ENCODE peak calls at places on chromosomes 13 and 19, in ten cellular contexts. F is kidney epithelial cell, J is AG10803, W is WERI-Rb-1, V is endodermal cell, I is neural crest cell, Z is lung, U is cardiac muscle cell, K is Peyer's patch, E is osteoblast. B is an unnamed sample.

GRCh38 chr13:28653111-28653510 is 5.8 kb upstream of the POMP start:
- DNase-seq in V (no peak), U (no peak), W (no peak), Z (no peak), E (no peak), J (peak), I (no peak), K (no peak), F (no peak), B (no peak)

GRCh38 chr19:49104229-49104864 is 9.8 kb upstream of the LIN7B start:
- DNase-seq in V (no peak), U (no peak), I (no peak), J (no peak), F (no peak), K (no peak), W (peak), Z (no peak), E (peak), B (no peak)

GRCh38 chr19:43639507-43640423 is at the start of gene CADM4:
- DNase-seq in K (peak), Z (no peak), V (peak), F (no peak), U (no peak), I (no peak), E (peak), J (no peak), W (peak), B (peak)

GRCh38 chr13:50162567-50162966 is 147.3 kb downstream of the KCNRG start:
- DNase-seq in W (no peak), U (no peak), K (no peak), E (no peak), I (no peak), Z (no peak), J (no peak), V (no peak), F (no peak), B (no peak)

GRCh38 chr13:67643656-67644055 is 413.5 kb upstream of the PCDH9 start:
- DNase-seq in K (no peak), J (no peak), I (no peak), Z (no peak), F (no peak), V (peak), W (no peak), U (no peak), E (no peak), B (no peak)

GRCh38 chr19:42422576-42423461 is 4.4 kb downstream of the LIPE start:
- DNase-seq in J (no peak), Z (no peak), W (no peak), V (peak), U (no peak), E (peak), F (no peak), I (peak), K (no peak), B (peak)

GRCh38 chr19:41249707-41250423 is 14.3 kb upstream of the HNRNPUL1 start:
- DNase-seq in F (no peak), U (no peak), J (no peak), W (peak), K (no peak), V (peak), E (no peak), I (no peak), Z (no peak), B (no peak)

GRCh38 chr13:80047406-80047805 is 293.5 kb downstream of the SPRY2 start:
- DNase-seq in Z (no peak), J (peak), K (no peak), I (no peak), W (no peak), V (no peak), E (no peak), F (peak), U (peak), B (no peak)

GRCh38 chr19:30123611-30124010 is 181.6 kb downstream of the URI1 start:
- DNase-seq in K (no peak), U (no peak), Z (no peak), J (no peak), I (no peak), W (no peak), E (no peak), V (no peak), F (no peak), B (no peak)

GRCh38 chr13:33644607-33645543 is 173.1 kb upstream of the RFC3 start:
- DNase-seq in J (peak), V (no peak), I (no peak), U (peak), E (no peak), W (no peak), F (no peak), Z (no peak), K (no peak), B (peak)

GRCh38 chr19:53792721-53793433 is 31.2 kb downstream of the NLRP12 start:
- DNase-seq in I (peak), E (peak), K (peak), W (peak), F (peak), V (peak), J (peak), U (peak), Z (peak), B (peak)

GRCh38 chr13:33006646-33007045 is 9.6 kb upstream of the KL start:
- DNase-seq in V (no peak), Z (no peak), K (no peak), F (no peak), E (no peak), J (no peak), I (no peak), W (no peak), U (no peak), B (no peak)

GRCh38 chr13:86554066-86554465 is 754.8 kb upstream of the SLITRK6 start:
- DNase-seq in J (no peak), W (no peak), K (no peak), I (no peak), E (no peak), F (no peak), Z (no peak), V (no peak), U (no peak), B (no peak)

GRCh38 chr19:41531438-41532311 is 44.3 kb upstream of the CEACAM21 start:
- DNase-seq in E (peak), V (no peak), I (no peak), W (no peak), J (peak), K (peak), U (peak), Z (peak), F (no peak), B (peak)

GRCh38 chr13:28584873-28585317 is 74.0 kb upstream of the POMP start:
- DNase-seq in W (no peak), J (peak), K (no peak), U (peak), E (no peak), F (peak), Z (no peak), I (no peak), V (no peak), B (no peak)

GRCh38 chr13:22176968-22177545 is 506.2 kb downstream of the FGF9 start:
- DNase-seq in V (no peak), J (no peak), E (no peak), F (no peak), Z (no peak), K (no peak), I (no peak), W (no peak), U (no peak), B (no peak)

GRCh38 chr19:42154471-42155323 is 22.5 kb upstream of the POU2F2 start:
- DNase-seq in K (peak), E (peak), Z (no peak), F (no peak), I (no peak), J (no peak), W (no peak), V (no peak), U (no peak), B (peak)

GRCh38 chr19:53864308-53864836 is 3.3 kb upstream of the MYADM start:
- DNase-seq in W (no peak), Z (no peak), U (no peak), F (no peak), J (no peak), K (no peak), E (peak), V (no peak), I (no peak), B (no peak)

GRCh38 chr13:46168341-46168740 is 13.6 kb downstream of the LCP1 start:
- DNase-seq in F (peak), E (no peak), U (peak), W (no peak), I (no peak), J (no peak), V (no peak), Z (no peak), K (peak), B (peak)

GRCh38 chr19:54937926-54938325 is 9.4 kb downstream of the NLRP7 start:
- DNase-seq in E (peak), K (peak), J (no peak), U (no peak), I (no peak), W (no peak), F (no peak), Z (no peak), V (no peak), B (peak)

GRCh38 chr13:47484564-47484963 is 516.5 kb downstream of the SUCLA2 start:
- DNase-seq in W (no peak), Z (no peak), K (no peak), V (no peak), F (no peak), E (no peak), U (peak), J (peak), I (no peak), B (no peak)

GRCh38 chr13:49635599-49636433 is 7.5 kb downstream of the ARL11 start:
- DNase-seq in K (no peak), F (no peak), W (no peak), J (peak), U (peak), I (no peak), Z (no peak), E (no peak), V (peak), B (peak)

GRCh38 chr19:5990289-5990797 is 12.4 kb upstream of the RANBP3 start:
- DNase-seq in K (no peak), W (no peak), I (peak), F (no peak), E (peak), V (peak), U (no peak), J (no peak), Z (no peak), B (no peak)

GRCh38 chr13:87884874-87885273 is 213.7 kb downstream of the SLITRK5 start:
- DNase-seq in W (no peak), I (no peak), E (no peak), V (peak), Z (no peak), J (no peak), F (peak), K (no peak), U (peak), B (no peak)

GRCh38 chr19:47697863-47698609 is 15.2 kb upstream of the EHD2 start:
- DNase-seq in W (peak), E (peak), K (peak), Z (peak), U (peak), J (peak), I (peak), F (peak), V (peak), B (peak)

GRCh38 chr19:52138614-52139290 is 986 bp downstream of the ZNF616 start:
- DNase-seq in J (no peak), W (peak), I (peak), U (peak), V (peak), E (no peak), Z (no peak), K (no peak), F (no peak), B (peak)

GRCh38 chr13:100564444-100565223 is 24.0 kb downstream of the GGACT start:
- DNase-seq in E (no peak), W (no peak), Z (no peak), F (no peak), K (no peak), I (no peak), V (no peak), J (no peak), U (no peak), B (no peak)

GRCh38 chr13:76637651-76638111 is 248.5 kb downstream of the KCTD12 start:
- DNase-seq in Z (no peak), K (no peak), W (no peak), U (peak), J (peak), F (peak), V (no peak), E (no peak), I (no peak), B (no peak)

GRCh38 chr13:23636360-23636759 is 66.1 kb downstream of the TNFRSF19 start:
- DNase-seq in K (no peak), J (no peak), E (no peak), U (no peak), V (no peak), W (no peak), Z (no peak), I (no peak), F (no peak), B (no peak)

DNA sequence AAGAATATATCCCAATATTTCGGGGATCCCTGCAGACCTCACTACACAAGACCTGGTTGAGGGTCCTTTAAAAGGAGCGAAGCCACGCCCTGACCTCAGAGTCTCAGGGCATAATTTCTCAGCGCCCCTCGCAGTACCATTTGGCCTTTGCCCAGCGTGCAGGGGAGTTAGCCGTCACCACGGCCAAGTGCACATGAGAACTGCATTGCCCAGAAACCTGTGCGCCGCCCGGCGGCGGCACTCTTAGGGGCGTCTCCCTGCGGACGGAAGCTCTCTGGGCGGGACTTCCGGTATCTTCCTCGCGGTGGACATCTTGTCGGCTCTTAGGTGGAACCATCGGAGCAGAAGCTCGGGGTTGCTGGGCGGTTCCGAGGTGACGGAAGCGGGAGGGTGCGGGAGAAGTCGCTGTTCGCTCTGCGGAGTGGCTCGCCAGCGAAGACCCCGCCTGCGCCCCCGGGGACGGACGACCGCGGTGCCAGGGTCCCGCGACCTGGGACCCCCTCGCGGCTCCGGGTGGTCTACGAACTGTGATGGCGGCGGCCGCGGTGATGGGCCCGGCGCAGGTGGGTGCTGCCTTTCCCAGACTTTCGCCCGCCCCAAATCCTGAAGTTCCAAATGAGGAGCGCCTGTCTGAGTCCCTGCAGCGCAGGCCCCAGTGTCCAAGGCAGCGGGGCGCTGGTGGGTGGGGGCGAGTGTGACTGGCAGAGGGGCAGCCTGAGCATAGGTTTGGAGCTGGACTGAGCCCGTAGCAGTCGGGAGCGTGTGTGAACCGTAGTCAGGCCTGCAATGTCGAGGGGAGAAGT is at the start of gene ZNF134:
- DNase-seq in E (peak), Z (peak), W (peak), K (peak), F (peak), J (peak), V (peak), U (peak), I (peak), B (peak)
- TF ChIP-seq CTCF in E (no peak), Z (no peak), W (no peak), K (no peak), F (peak), J (peak), V (peak), U (peak), I (no peak), B (no peak)

GRCh38 chr13:51781246-51782022 is 22.5 kb downstream of the DHRS12 start:
- DNase-seq in F (no peak), K (no peak), I (no peak), V (peak), U (peak), W (no peak), J (no peak), E (peak), Z (no peak), B (peak)
- TF ChIP-seq CTCF in F (peak), K (no peak), I (peak), V (peak), U (peak), W (peak), J (peak), E (peak), Z (peak), B (peak)

GRCh38 chr19:38792250-38793111 is 3.5 kb downstream of the LGALS7B start:
- DNase-seq in E (peak), W (no peak), I (no peak), F (no peak), J (no peak), Z (peak), V (peak), U (peak), K (peak), B (peak)
- TF ChIP-seq CTCF in E (no peak), W (no peak), I (peak), F (peak), J (peak), Z (peak), V (peak), U (peak), K (peak), B (peak)

GRCh38 chr13:106306748-106307277 is 228.6 kb downstream of the EFNB2 start:
- DNase-seq in W (peak), V (no peak), E (no peak), U (no peak), J (no peak), Z (no peak), F (no peak), I (no peak), K (no peak), B (no peak)
- TF ChIP-seq CTCF in W (no peak), V (no peak), E (no peak), U (no peak), J (no peak), Z (no peak), F (no peak), I (no peak), K (no peak), B (no peak)

GRCh38 chr19:1221141-1221903 is 15.7 kb downstream of the STK11 start:
- DNase-seq in J (peak), E (peak), V (peak), Z (no peak), F (no peak), I (peak), U (peak), W (peak), K (peak), B (no peak)
- TF ChIP-seq CTCF in J (peak), E (peak), V (peak), Z (peak), F (peak), I (peak), U (peak), W (peak), K (no peak), B (no peak)

GRCh38 chr19:35306473-35307246 is 14.7 kb downstream of the MAG start:
- DNase-seq in W (peak), F (no peak), K (no peak), J (no peak), I (no peak), Z (no peak), V (peak), E (peak), U (no peak), B (peak)
- TF ChIP-seq CTCF in W (peak), F (peak), K (no peak), J (no peak), I (peak), Z (no peak), V (peak), E (peak), U (peak), B (peak)

DNA sequence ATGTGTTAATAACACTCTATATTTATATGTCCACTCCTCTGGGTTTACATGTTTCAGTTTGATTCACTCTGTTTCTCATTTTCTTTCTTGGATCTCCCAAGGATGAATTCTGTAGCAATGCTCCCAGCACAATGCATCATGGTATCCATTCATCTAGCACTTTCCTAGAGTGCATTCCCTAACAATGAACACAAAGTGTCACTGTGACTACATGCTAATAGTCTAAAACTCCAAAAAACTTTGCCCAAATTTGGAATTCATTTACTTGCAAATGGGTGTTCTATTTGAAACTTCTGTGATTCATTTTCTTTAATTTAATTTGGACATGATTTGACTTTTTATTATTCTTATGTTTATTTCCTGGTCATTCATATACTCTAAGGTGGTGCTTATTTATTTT is 286.3 kb downstream of the POU4F1 start:
- DNase-seq in J (no peak), I (no peak), K (no peak), V (no peak), U (peak), E (no peak), Z (no peak), F (no peak), W (no peak), B (no peak)
- TF ChIP-seq CTCF in J (no peak), I (peak), K (no peak), V (peak), U (peak), E (no peak), Z (no peak), F (no peak), W (no peak), B (no peak)

GRCh38 chr19:2127758-2128157 is 23.6 kb downstream of the AP3D1 start:
- DNase-seq in W (no peak), F (no peak), I (no peak), U (no peak), J (no peak), Z (no peak), K (no peak), E (no peak), V (no peak), B (no peak)
- TF ChIP-seq CTCF in W (no peak), F (no peak), I (no peak), U (no peak), J (no peak), Z (no peak), K (no peak), E (no peak), V (no peak), B (no peak)

GRCh38 chr13:110317093-110317492 is 10.0 kb downstream of the COL4A2 start:
- DNase-seq in I (no peak), J (no peak), V (peak), W (no peak), U (no peak), F (no peak), K (no peak), E (no peak), Z (no peak), B (no peak)
- TF ChIP-seq CTCF in I (no peak), J (no peak), V (no peak), W (no peak), U (no peak), F (no peak), K (no peak), E (no peak), Z (no peak), B (no peak)

B was measured in activated CD8-positive, alpha-beta T cell treated with anti-CD3 and anti-CD28 coated beads for 36 hours.